ENCODE peak calls at places on chromosomes 7 and 10, in five cellular contexts. N, S, Y, M and I are unnamed samples.

GRCh38 chr7:128917061-128917460 is 6.6 kb upstream of the KCP start:
- DNase-seq in M (no peak), S (no peak), Y (no peak), N (no peak), I (no peak)

GRCh38 chr7:48089415-48089975 is 430 bp downstream of the UPP1 start:
- DNase-seq in N (no peak), M (peak; percentile 76), S (no peak), Y (no peak), I (peak; percentile 39)

GRCh38 chr10:46096909-46097575 is 51.0 kb upstream of the MSMB start:
- DNase-seq in N (no peak), S (no peak), M (no peak), Y (no peak), I (no peak)

GRCh38 chr7:1252543-1253090 is 19.9 kb downstream of the UNCX start:
- DNase-seq in N (no peak), Y (no peak), M (no peak), S (no peak), I (no peak)

GRCh38 chr7:94654764-94655561 is 970 bp downstream of the SGCE start:
- DNase-seq in N (no peak), M (no peak), Y (no peak), S (no peak), I (peak; percentile 62)

GRCh38 chr7:104923010-104923421 is 91.0 kb upstream of the KMT2E start:
- DNase-seq in S (peak; percentile 76), N (no peak), M (peak; percentile 41), Y (no peak), I (peak; percentile 87)

GRCh38 chr7:85162743-85163142 is 24.1 kb downstream of the SEMA3D start:
- DNase-seq in Y (no peak), S (no peak), M (no peak), N (no peak), I (no peak)

GRCh38 chr7:80279760-80280159 is 145.1 kb downstream of the GNAI1 start:
- DNase-seq in N (no peak), S (no peak), Y (no peak), M (no peak), I (peak; percentile 99)

GRCh38 chr10:11742009-11742778 is at the start of gene ECHDC3:
- DNase-seq in N (no peak), M (no peak), S (no peak), Y (no peak), I (peak; percentile 39)

GRCh38 chr7:40551685-40552576 is 417.1 kb downstream of the SUGCT start:
- DNase-seq in N (no peak), Y (no peak), M (no peak), S (peak; percentile 79), I (peak; percentile 84)

GRCh38 chr7:127557803-127558202 is 27.6 kb downstream of the GCC1 start:
- DNase-seq in M (no peak), Y (no peak), S (no peak), N (no peak), I (no peak)

GRCh38 chr10:72834183-72834825 is 59.2 kb upstream of the OIT3 start:
- DNase-seq in S (peak; percentile 28), N (no peak), Y (no peak), M (peak; percentile 12), I (peak; percentile 79)

GRCh38 chr10:78332699-78333098 is 299.0 kb downstream of the RPS24 start:
- DNase-seq in Y (no peak), M (no peak), N (no peak), S (no peak), I (no peak)

GRCh38 chr7:55365103-55365679 is at the start of gene LANCL2:
- DNase-seq in M (no peak), S (no peak), Y (no peak), N (no peak), I (peak; percentile 29)

GRCh38 chr10:118108194-118109026 is 61.7 kb upstream of the RAB11FIP2 start:
- DNase-seq in M (no peak), Y (peak; percentile 32), N (no peak), S (no peak), I (peak; percentile 31)

GRCh38 chr10:78301891-78302738 is 268.5 kb downstream of the RPS24 start:
- DNase-seq in S (no peak), N (no peak), Y (no peak), M (no peak), I (no peak)

GRCh38 chr10:19917756-19918478 is 101.7 kb downstream of the PLXDC2 start:
- DNase-seq in S (no peak), M (no peak), Y (no peak), N (peak; percentile 30), I (no peak)

GRCh38 chr7:5702876-5703571 is 78.4 kb downstream of the RNF216 start:
- DNase-seq in N (no peak), M (no peak), S (no peak), Y (no peak), I (no peak)

GRCh38 chr7:1239455-1240295 is 7.0 kb downstream of the UNCX start:
- DNase-seq in M (no peak), Y (no peak), S (no peak), N (no peak), I (no peak)

GRCh38 chr10:110356628-110357245 is 52.0 kb upstream of the SMNDC1 start:
- DNase-seq in M (no peak), N (no peak), Y (no peak), S (no peak), I (peak; percentile 89)

GRCh38 chr7:11130012-11130411 is 156.3 kb downstream of the PHF14 start:
- DNase-seq in Y (no peak), M (no peak), S (no peak), N (no peak), I (peak; percentile 76)

GRCh38 chr7:73707045-73707631 is 12.3 kb downstream of the STX1A start:
- DNase-seq in S (no peak), Y (no peak), N (no peak), M (no peak), I (no peak)

GRCh38 chr7:3597243-3597642 is 296.2 kb downstream of the SDK1 start:
- DNase-seq in N (no peak), M (no peak), Y (no peak), S (no peak), I (no peak)

GRCh38 chr10:66983482-66983818 is 57.6 kb downstream of the LRRTM3 start:
- DNase-seq in Y (no peak), S (no peak), M (no peak), N (no peak), I (no peak)

GRCh38 chr7:22563621-22564241 is 63.7 kb upstream of the STEAP1B start:
- DNase-seq in S (no peak), Y (no peak), N (no peak), M (no peak), I (no peak)

GRCh38 chr7:142375710-142376313 is 118.0 kb upstream of the PRSS58 start:
- DNase-seq in S (peak; percentile 63), Y (no peak), N (peak; percentile 56), M (no peak), I (no peak)

GRCh38 chr7:66281678-66282593 is 76.8 kb downstream of the TPST1 start:
- DNase-seq in N (no peak), Y (no peak), S (no peak), M (no peak), I (peak; percentile 96)

GRCh38 chr7:129298268-129298893 is 73.6 kb downstream of the AHCYL2 start:
- DNase-seq in M (no peak), S (peak; percentile 9), Y (no peak), N (no peak), I (peak; percentile 51)

GRCh38 chr10:27743736-27744477 is 1.7 kb downstream of the MKX start:
- DNase-seq in Y (no peak), M (no peak), S (no peak), N (no peak), I (peak; percentile 14)

GRCh38 chr7:17026269-17026668 is 144.5 kb upstream of the AGR3 start:
- DNase-seq in M (no peak), Y (no peak), S (no peak), N (no peak), I (no peak)

GRCh38 chr10:7409045-7409731 is 1.6 kb downstream of the SFMBT2 start:
- DNase-seq in N (no peak), S (no peak), M (no peak), Y (no peak), I (peak; percentile 13)